ENCODE peak calls at places on chromosome 15, in five cellular contexts. O, R, W, P and A are unnamed samples.

GRCh38 chr15:89003865-89004725 is 84.2 kb upstream of the ABHD2 start:
- DNase-seq in P (no peak), W (no peak), O (no peak), R (peak; percentile 34), A (no peak)

GRCh38 chr15:93730724-93731123 is 500.6 kb upstream of the MCTP2 start:
- DNase-seq in O (no peak), W (no peak), P (no peak), R (no peak), A (no peak)

GRCh38 chr15:83605595-83605994 is 48.3 kb upstream of the ADAMTSL3 start:
- DNase-seq in R (no peak), O (no peak), P (no peak), W (no peak), A (no peak)

GRCh38 chr15:43880406-43881184 is 53.8 kb downstream of the WDR76 start:
- DNase-seq in P (no peak), O (no peak), R (no peak), W (no peak), A (no peak)

GRCh38 chr15:40277472-40277871 is 5.4 kb downstream of the ANKRD63 start:
- DNase-seq in O (no peak), W (no peak), R (no peak), P (no peak), A (no peak)

GRCh38 chr15:69576948-69577351 is 124.3 kb downstream of the RPLP1 start:
- DNase-seq in R (no peak), O (no peak), P (no peak), W (no peak), A (no peak)

GRCh38 chr15:50543556-50543955 is 2.9 kb downstream of the USP50 start:
- DNase-seq in R (no peak), W (no peak), O (no peak), P (no peak), A (no peak)

GRCh38 chr15:91182096-91182495 is 82.0 kb downstream of the SV2B start:
- DNase-seq in W (no peak), R (no peak), P (no peak), O (no peak), A (no peak)

GRCh38 chr15:67097424-67097823 is 32.0 kb downstream of the SMAD3 start:
- DNase-seq in P (no peak), R (no peak), W (no peak), O (no peak), A (no peak)

GRCh38 chr15:77181305-77182074 is 110.6 kb upstream of the TSPAN3 start:
- DNase-seq in O (no peak), W (no peak), R (no peak), P (no peak), A (no peak)

GRCh38 chr15:40787344-40787841 is 17.6 kb downstream of the C15orf62 start:
- DNase-seq in O (no peak), P (peak; percentile 28), W (no peak), R (peak; percentile 75), A (no peak)

GRCh38 chr15:89444855-89445254 is 51.5 kb downstream of the RHCG start:
- DNase-seq in W (no peak), O (no peak), P (no peak), R (no peak), A (no peak)

GRCh38 chr15:83747050-83747717 is 93.3 kb downstream of the ADAMTSL3 start:
- DNase-seq in O (no peak), W (no peak), P (no peak), R (peak; percentile 9), A (no peak)

GRCh38 chr15:57373251-57373881 is 2.9 kb upstream of the CGNL1 start:
- DNase-seq in P (no peak), R (no peak), W (no peak), O (no peak), A (no peak)

GRCh38 chr15:74253276-74253921 is 17.3 kb downstream of the CCDC33 start:
- DNase-seq in W (no peak), P (no peak), R (no peak), O (no peak), A (no peak)

GRCh38 chr15:96340611-96341464 is 10.3 kb downstream of the NR2F2 start:
- DNase-seq in R (peak; percentile 48), O (no peak), P (no peak), W (no peak), A (no peak)

GRCh38 chr15:23081271-23081670 is 41.9 kb upstream of the TUBGCP5 start:
- DNase-seq in R (no peak), P (no peak), W (no peak), O (no peak), A (no peak)